ENCODE peak calls at places on chromosomes 5 and 9, in seven cellular contexts. L, V, E, C, S, X and J are unnamed samples.

GRCh38 chr5:160260881-160261815 is 31.8 kb downstream of the FABP6 start:
- DNase-seq in L (no peak), S (no peak), X (no peak), V (no peak), C (peak; percentile 60), E (peak; percentile 67), J (peak; percentile 56)

GRCh38 chr9:14400658-14400995 is 86.7 kb upstream of the NFIB start:
- DNase-seq in S (peak; percentile 15), X (no peak), C (peak; percentile 25), L (peak; percentile 43), E (no peak), V (no peak), J (peak; percentile 7)

GRCh38 chr5:135930029-135930948 is 24.5 kb downstream of the LECT2 start:
- DNase-seq in X (no peak), S (peak; percentile 12), E (peak; percentile 18), C (no peak), L (no peak), V (no peak), J (no peak)

GRCh38 chr5:43017438-43017820 is 22.7 kb downstream of the ANXA2R start:
- DNase-seq in C (peak; percentile 43), L (peak; percentile 56), S (no peak), X (no peak), E (peak; percentile 45), V (no peak), J (peak; percentile 54)

GRCh38 chr5:132372542-132372941 is 3.0 kb downstream of the SLC22A5 start:
- DNase-seq in C (no peak), L (no peak), V (no peak), S (no peak), E (no peak), X (no peak), J (no peak)

GRCh38 chr9:108486791-108487190 is 369.0 kb downstream of the ACTL7B start:
- DNase-seq in C (no peak), S (no peak), L (no peak), V (no peak), E (no peak), X (no peak), J (no peak)

GRCh38 chr5:31487510-31487909 is 44.4 kb downstream of the DROSHA start:
- DNase-seq in L (no peak), X (no peak), V (no peak), C (no peak), S (no peak), E (no peak), J (no peak)

GRCh38 chr5:151115272-151115905 is 34.6 kb upstream of the TNIP1 start:
- DNase-seq in X (no peak), E (peak; percentile 73), C (peak; percentile 85), S (peak; percentile 81), V (peak; percentile 63), L (peak; percentile 77), J (peak; percentile 84)

GRCh38 chr5:109006129-109006528 is 258.4 kb downstream of the FER start:
- DNase-seq in L (no peak), C (no peak), X (no peak), E (no peak), V (no peak), S (no peak), J (no peak)

GRCh38 chr5:31113101-31113500 is 80.4 kb upstream of the CDH6 start:
- DNase-seq in S (no peak), C (no peak), V (no peak), L (no peak), X (no peak), E (no peak), J (no peak)

GRCh38 chr5:1003296-1003937 is 5.2 kb upstream of the NKD2 start:
- DNase-seq in L (no peak), V (peak; percentile 47), X (no peak), C (peak; percentile 40), E (no peak), S (no peak), J (peak; percentile 20)

GRCh38 chr5:73318308-73318719 is 130.3 kb downstream of the FOXD1 start:
- DNase-seq in L (no peak), E (no peak), C (no peak), V (no peak), S (no peak), X (no peak), J (no peak)

GRCh38 chr5:92729088-92729487 is 851.9 kb downstream of the NR2F1-AS1 start:
- DNase-seq in L (no peak), C (no peak), S (no peak), V (no peak), X (no peak), E (no peak), J (no peak)

GRCh38 chr9:40913096-40913719 is 215.3 kb downstream of the FOXD4L6 start:
- DNase-seq in X (no peak), S (no peak), E (no peak), C (no peak), V (no peak), L (no peak), J (no peak)
- H3K9me3 ChIP-seq in X (peaks cover 88% of the 10 kb centered on the region), S (peaks cover 93% of the 10 kb centered on the region), E (peaks cover 35% of the 10 kb centered on the region), C (peaks cover 21% of the 10 kb centered on the region), V (peaks cover 72% of the 10 kb centered on the region), L (peaks cover 8% of the 10 kb centered on the region), J (peaks cover 90% of the 10 kb centered on the region)

DNA sequence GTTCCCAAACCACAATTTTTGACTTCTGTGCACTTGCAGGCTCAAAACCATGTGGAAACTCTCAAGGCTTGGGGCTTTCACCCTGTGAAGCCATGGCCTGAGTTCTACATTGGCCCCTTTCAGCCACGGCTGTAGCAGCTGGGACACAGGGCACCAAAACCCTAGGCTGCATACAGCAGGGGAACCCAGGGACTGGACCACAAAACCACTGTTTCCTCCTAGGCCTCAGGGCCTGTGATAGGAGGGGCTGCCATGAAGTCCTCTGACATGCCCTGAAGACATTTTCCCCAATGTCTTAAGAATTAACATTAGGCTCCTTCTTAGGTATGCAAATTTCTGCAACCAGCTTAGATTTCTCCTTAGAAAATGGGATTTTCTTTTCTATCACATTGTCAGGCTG is 312.1 kb upstream of the TUSC1 start:
- DNase-seq in X (no peak), S (no peak), L (no peak), V (no peak), E (no peak), C (no peak), J (no peak)
- H3K9me3 ChIP-seq in X (peaks cover 5% of the 10 kb centered on the region), S (peaks cover 58% of the 10 kb centered on the region), L (no peaks in the 10 kb centered on the region), V (no peaks in the 10 kb centered on the region), E (no peaks in the 10 kb centered on the region), C (no peaks in the 10 kb centered on the region), J (no peaks in the 10 kb centered on the region)

DNA sequence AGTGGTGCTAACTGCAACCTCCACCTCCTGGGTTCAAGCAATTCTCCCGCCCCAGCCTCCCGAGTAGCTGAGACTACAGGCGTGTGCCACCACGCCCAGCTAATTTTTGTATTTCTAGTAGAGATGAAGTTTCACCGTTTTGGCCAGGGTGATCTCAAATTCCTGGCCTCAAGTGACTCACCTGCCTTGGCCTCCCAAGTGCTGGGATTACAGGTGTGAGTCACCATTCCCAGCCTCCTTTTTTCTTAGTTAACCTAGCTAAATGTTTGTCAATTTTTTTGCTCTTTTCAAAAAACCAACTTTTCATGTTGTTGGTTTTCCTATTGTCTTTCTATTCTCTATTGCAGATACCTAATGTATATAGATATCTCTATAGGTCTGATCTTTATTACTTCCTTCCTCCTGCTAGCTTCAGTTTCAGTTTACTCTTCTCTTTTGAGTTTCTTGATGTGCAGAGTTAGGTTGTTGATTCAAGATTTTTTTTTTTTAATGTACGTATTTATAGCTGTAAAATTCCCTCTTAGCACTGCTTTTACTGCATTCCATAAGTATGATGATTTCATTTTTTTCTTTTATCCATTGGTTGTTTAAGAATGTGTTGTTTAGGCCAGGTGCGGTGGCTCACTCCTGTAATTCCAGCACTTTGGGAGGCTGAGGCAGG is 32.9 kb downstream of the FGD3 start:
- DNase-seq in C (no peak), V (no peak), S (no peak), X (no peak), L (no peak), E (no peak), J (no peak)
- H3K9me3 ChIP-seq in C (no peaks in the 10 kb centered on the region), V (no peaks in the 10 kb centered on the region), S (peaks cover 20% of the 10 kb centered on the region), X (peaks cover 9% of the 10 kb centered on the region), L (peaks cover 10% of the 10 kb centered on the region), E (no peaks in the 10 kb centered on the region), J (peaks cover 6% of the 10 kb centered on the region)

DNA sequence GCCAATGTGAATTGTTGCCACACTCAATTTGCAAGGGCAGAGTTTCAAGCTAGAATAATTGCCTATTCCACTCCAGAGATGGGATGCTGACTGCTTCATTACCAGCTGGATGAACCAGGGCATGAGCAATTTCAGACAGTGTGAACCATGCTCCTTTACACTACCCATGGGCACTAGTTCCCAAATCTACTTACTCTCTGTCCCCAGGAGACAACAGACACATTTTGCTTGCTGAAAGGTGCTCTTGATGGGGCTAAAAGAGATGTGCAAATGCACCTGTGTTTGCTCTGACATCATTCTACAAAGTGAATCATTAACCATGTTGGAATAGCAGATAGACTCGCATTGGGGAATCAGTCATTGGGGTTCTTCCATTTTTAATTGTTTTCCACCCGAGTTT is 522.3 kb upstream of the NUDT12 start:
- DNase-seq in X (no peak), L (no peak), V (no peak), S (no peak), C (no peak), E (no peak), J (no peak)
- H3K9me3 ChIP-seq in X (no peaks in the 10 kb centered on the region), L (no peaks in the 10 kb centered on the region), V (no peaks in the 10 kb centered on the region), S (no peaks in the 10 kb centered on the region), C (no peaks in the 10 kb centered on the region), E (no peaks in the 10 kb centered on the region), J (no peaks in the 10 kb centered on the region)

GRCh38 chr9:135910757-135911156 is 3.4 kb upstream of the CAMSAP1 start:
- DNase-seq in L (no peak), E (no peak), C (no peak), X (no peak), S (no peak), V (no peak), J (no peak)

GRCh38 chr9:135910197-135910596 is 2.9 kb upstream of the CAMSAP1 start:
- DNase-seq in V (no peak), E (no peak), C (no peak), X (no peak), S (no peak), L (no peak), J (no peak)

GRCh38 chr9:135919318-135919717 is 12.0 kb upstream of the CAMSAP1 start:
- DNase-seq in C (no peak), X (no peak), L (no peak), V (no peak), S (no peak), E (no peak), J (no peak)

GRCh38 chr9:135916998-135917397 is 9.7 kb upstream of the CAMSAP1 start:
- DNase-seq in X (no peak), V (no peak), L (no peak), C (no peak), S (no peak), E (no peak), J (no peak)

DNA sequence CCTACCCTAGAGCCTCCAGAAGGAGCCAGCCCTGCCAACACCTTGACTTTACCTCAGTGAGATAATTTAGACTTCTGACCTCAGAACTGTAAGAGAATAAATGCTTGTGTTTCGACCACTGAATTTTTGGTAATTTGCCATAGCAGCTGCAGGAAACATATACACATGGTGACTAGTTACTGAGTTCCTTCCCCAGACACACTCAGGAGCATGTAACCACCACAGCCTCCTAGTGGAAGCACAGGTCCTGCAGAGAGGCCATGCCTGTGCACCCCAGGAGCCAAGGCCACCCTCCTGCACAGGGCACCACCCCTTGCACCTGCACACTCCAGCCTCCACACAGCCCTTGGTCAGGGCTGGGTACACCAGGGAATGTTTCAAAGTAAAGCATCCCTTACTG is 7.6 kb upstream of the CAMSAP1 start:
- DNase-seq in L (no peak), V (no peak), X (no peak), E (no peak), C (no peak), S (no peak), J (no peak)
- H3K9me3 ChIP-seq in L (peaks cover 3% of the 10 kb centered on the region), V (peaks cover 19% of the 10 kb centered on the region), X (peaks cover 35% of the 10 kb centered on the region), E (no peaks in the 10 kb centered on the region), C (no peaks in the 10 kb centered on the region), S (peaks cover 74% of the 10 kb centered on the region), J (peaks cover 34% of the 10 kb centered on the region)

GRCh38 chr5:179115307-179115706 is 55.1 kb downstream of the ZNF354C start:
- DNase-seq in V (no peak), S (no peak), C (no peak), E (no peak), X (no peak), L (no peak), J (no peak)
- H3K9me3 ChIP-seq in V (peaks cover 3% of the 10 kb centered on the region), S (peaks cover 61% of the 10 kb centered on the region), C (no peaks in the 10 kb centered on the region), E (no peaks in the 10 kb centered on the region), X (peaks cover 18% of the 10 kb centered on the region), L (no peaks in the 10 kb centered on the region), J (peaks cover 28% of the 10 kb centered on the region)